ENCODE peak calls at places on chromosomes 13 and 19, in seven cellular contexts. C, A, M, G, H, O and Y are unnamed samples.

GRCh38 chr19:49592486-49593232 is 1.7 kb downstream of the PRR12 start:
- DNase-seq in C (no peak), A (no peak), M (peak), G (no peak), H (peak), O (peak), Y (peak)

GRCh38 chr19:31114585-31114984 is 234.7 kb downstream of the TSHZ3 start:
- DNase-seq in C (no peak), A (no peak), M (no peak), G (no peak), H (no peak), O (no peak), Y (no peak)

GRCh38 chr19:14072535-14073231 is at the start of gene MISP3:
- DNase-seq in C (peak), A (peak), M (peak), G (no peak), H (no peak), O (peak), Y (peak)

GRCh38 chr13:48873598-48873997 is 102.1 kb upstream of the FNDC3A start:
- DNase-seq in C (no peak), A (no peak), M (no peak), G (no peak), H (peak), O (no peak), Y (no peak)

GRCh38 chr13:58018020-58018419 is 386.5 kb downstream of the PCDH17 start:
- DNase-seq in C (no peak), A (no peak), M (no peak), G (no peak), H (no peak), O (peak), Y (no peak)

GRCh38 chr19:29506619-29506911 is 19.2 kb upstream of the VSTM2B start:
- DNase-seq in C (no peak), A (no peak), M (no peak), G (no peak), H (no peak), O (no peak), Y (no peak)

GRCh38 chr19:53664760-53665159 is 33.0 kb downstream of the DPRX start:
- DNase-seq in C (no peak), A (no peak), M (no peak), G (no peak), H (no peak), O (no peak), Y (no peak)

GRCh38 chr19:5895409-5895808 is 8.2 kb downstream of the NDUFA11 start:
- DNase-seq in C (no peak), A (no peak), M (no peak), G (no peak), H (no peak), O (no peak), Y (no peak)

GRCh38 chr19:15378529-15379082 is 981 bp downstream of the AKAP8 start:
- DNase-seq in C (peak), A (peak), M (peak), G (peak), H (peak), O (peak), Y (peak)

GRCh38 chr13:110797230-110797877 is 83.9 kb downstream of the ING1 start:
- DNase-seq in C (no peak), A (no peak), M (no peak), G (no peak), H (peak), O (no peak), Y (no peak)

GRCh38 chr13:41554626-41555386 is 97.5 kb downstream of the RGCC start:
- DNase-seq in C (peak), A (no peak), M (no peak), G (no peak), H (no peak), O (no peak), Y (no peak)

GRCh38 chr13:66567899-66568612 is 662.1 kb downstream of the PCDH9 start:
- DNase-seq in C (no peak), A (no peak), M (peak), G (no peak), H (no peak), O (no peak), Y (no peak)